ENCODE peak calls at places on chromosomes 13 and 19, in six cellular contexts. E is A549, G is IMR-90, Z is K562, W is GM12878, O is HepG2. M is an unnamed sample.

GRCh38 chr19:17530586-17530985 is 19.1 kb downstream of the PGLS start:
- DNase-seq in E (no peak), G (no peak), Z (no peak), W (no peak), O (peak), M (no peak)

GRCh38 chr19:53898680-53899341 is 10.3 kb upstream of the CACNG7 start:
- DNase-seq in E (peak), G (no peak), Z (peak), W (no peak), O (no peak), M (peak)

GRCh38 chr19:11286312-11286974 is 9.5 kb upstream of the TSPAN16 start:
- DNase-seq in E (no peak), G (peak), Z (no peak), W (no peak), O (no peak), M (no peak)

GRCh38 chr19:41310031-41310831 is at the start of gene CCDC97:
- DNase-seq in E (peak), G (peak), Z (peak), W (peak), O (peak), M (peak)

GRCh38 chr13:85170372-85170771 is 628.8 kb downstream of the SLITRK6 start:
- DNase-seq in E (no peak), G (no peak), Z (no peak), W (no peak), O (no peak), M (no peak)

GRCh38 chr19:12788682-12789097 is 2.6 kb upstream of the JUNB start:
- DNase-seq in E (peak), G (peak), Z (no peak), W (peak), O (peak), M (no peak)

GRCh38 chr19:10471909-10472308 is 31.2 kb downstream of the KEAP1 start:
- DNase-seq in E (peak), G (peak), Z (peak), W (no peak), O (peak), M (peak)

GRCh38 chr19:3801412-3802096 is 15.4 kb upstream of the MATK start:
- DNase-seq in E (no peak), G (no peak), Z (peak), W (no peak), O (no peak), M (no peak)

GRCh38 chr13:103315701-103316100 is 249.5 kb upstream of the SLC10A2 start:
- DNase-seq in E (no peak), G (no peak), Z (no peak), W (no peak), O (no peak), M (no peak)

GRCh38 chr19:23481043-23481442 is 85.8 kb upstream of the ZNF91 start:
- DNase-seq in E (no peak), G (no peak), Z (no peak), W (no peak), O (no peak), M (no peak)

GRCh38 chr19:52941941-52942370 is 18.7 kb upstream of the ZNF888 start:
- DNase-seq in E (no peak), G (peak), Z (peak), W (no peak), O (no peak), M (peak)

GRCh38 chr13:30757026-30757425 is 21.7 kb downstream of the ALOX5AP start:
- DNase-seq in E (no peak), G (no peak), Z (no peak), W (no peak), O (no peak), M (no peak)

GRCh38 chr13:99217461-99218101 is 16.9 kb downstream of the UBAC2 start:
- DNase-seq in E (no peak), G (no peak), Z (no peak), W (no peak), O (no peak), M (no peak)

GRCh38 chr13:23905766-23906165 is 8.5 kb upstream of the C1QTNF9B start:
- DNase-seq in E (no peak), G (no peak), Z (no peak), W (no peak), O (no peak), M (no peak)

GRCh38 chr19:6473652-6474051 is 7.9 kb downstream of the DENND1C start:
- DNase-seq in E (no peak), G (no peak), Z (peak), W (no peak), O (no peak), M (no peak)

GRCh38 chr19:19171821-19172532 is 1.9 kb upstream of the MEF2B start:
- DNase-seq in E (no peak), G (peak), Z (peak), W (no peak), O (peak), M (no peak)

GRCh38 chr13:40503966-40504591 is 162.4 kb downstream of the FOXO1 start:
- DNase-seq in E (peak), G (peak), Z (no peak), W (no peak), O (peak), M (no peak)

GRCh38 chr19:47072323-47072722 is 23.9 kb upstream of the TMEM160 start:
- DNase-seq in E (no peak), G (no peak), Z (no peak), W (no peak), O (no peak), M (no peak)

GRCh38 chr19:33798701-33799111 is 2.0 kb downstream of the KCTD15 start:
- DNase-seq in E (no peak), G (peak), Z (no peak), W (no peak), O (no peak), M (no peak)

GRCh38 chr13:114099191-114099590 is 33.2 kb downstream of the RASA3 start:
- DNase-seq in E (peak), G (peak), Z (peak), W (no peak), O (peak), M (peak)

GRCh38 chr19:13069415-13070369 is 33.0 kb downstream of the LYL1 start:
- DNase-seq in E (no peak), G (no peak), Z (peak), W (no peak), O (no peak), M (no peak)

GRCh38 chr13:77752512-77753069 is 55.1 kb downstream of the SLAIN1 start:
- DNase-seq in E (no peak), G (no peak), Z (no peak), W (no peak), O (no peak), M (no peak)

GRCh38 chr19:41264581-41265375 is 606 bp downstream of the HNRNPUL1 start:
- DNase-seq in E (peak), G (peak), Z (peak), W (no peak), O (peak), M (peak)

GRCh38 chr13:97372929-97373328 is 61.0 kb upstream of the RAP2A start:
- DNase-seq in E (no peak), G (no peak), Z (no peak), W (no peak), O (no peak), M (no peak)

GRCh38 chr13:113401452-113402415 is 37.8 kb upstream of the GRTP1 start:
- DNase-seq in E (no peak), G (no peak), Z (no peak), W (no peak), O (no peak), M (no peak)

GRCh38 chr13:106558527-106558926 is 9.4 kb downstream of the ARGLU1 start:
- DNase-seq in E (no peak), G (no peak), Z (no peak), W (no peak), O (no peak), M (no peak)

GRCh38 chr19:41407271-41407670 is 9.7 kb downstream of the BCKDHA start:
- DNase-seq in E (no peak), G (no peak), Z (no peak), W (no peak), O (no peak), M (no peak)

GRCh38 chr13:20609145-20609544 is 42.2 kb downstream of the IFT88 start:
- DNase-seq in E (no peak), G (peak), Z (no peak), W (no peak), O (no peak), M (no peak)

GRCh38 chr13:109155301-109155761 is 525.9 kb downstream of the MYO16 start:
- DNase-seq in E (peak), G (peak), Z (no peak), W (no peak), O (no peak), M (no peak)

GRCh38 chr13:46160474-46161066 is 21.4 kb downstream of the LCP1 start:
- DNase-seq in E (peak), G (peak), Z (peak), W (no peak), O (peak), M (peak)

GRCh38 chr19:13838071-13838942 is 38.6 kb upstream of the NANOS3 start:
- DNase-seq in E (no peak), G (no peak), Z (no peak), W (no peak), O (no peak), M (no peak)

DNA sequence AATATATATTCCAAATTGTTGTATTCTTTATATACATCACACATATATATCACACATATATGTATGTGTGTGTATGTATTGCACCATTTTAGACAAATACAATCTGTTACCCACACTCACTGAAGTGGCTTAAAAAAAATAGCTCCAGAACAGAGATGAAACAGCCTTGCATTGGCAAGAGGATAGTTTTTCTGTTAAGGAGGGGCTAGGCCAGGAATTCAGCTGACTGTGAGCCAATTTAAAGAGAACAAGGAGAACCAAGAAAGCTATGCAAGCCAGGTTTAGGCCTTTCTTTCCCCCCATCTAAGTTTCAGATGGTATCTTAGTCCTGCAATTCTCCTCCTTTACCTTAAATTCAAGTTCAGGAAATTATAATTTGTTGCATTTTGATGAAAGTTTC is 257.5 kb downstream of the MZT1 start:
- DNase-seq in E (no peak), G (no peak), Z (no peak), W (no peak), O (no peak), M (no peak)
- TF ChIP-seq BHLHE40 in E (no peak), G (no peak), Z (no peak), W (no peak), O (no peak), M (no peak)

DNA sequence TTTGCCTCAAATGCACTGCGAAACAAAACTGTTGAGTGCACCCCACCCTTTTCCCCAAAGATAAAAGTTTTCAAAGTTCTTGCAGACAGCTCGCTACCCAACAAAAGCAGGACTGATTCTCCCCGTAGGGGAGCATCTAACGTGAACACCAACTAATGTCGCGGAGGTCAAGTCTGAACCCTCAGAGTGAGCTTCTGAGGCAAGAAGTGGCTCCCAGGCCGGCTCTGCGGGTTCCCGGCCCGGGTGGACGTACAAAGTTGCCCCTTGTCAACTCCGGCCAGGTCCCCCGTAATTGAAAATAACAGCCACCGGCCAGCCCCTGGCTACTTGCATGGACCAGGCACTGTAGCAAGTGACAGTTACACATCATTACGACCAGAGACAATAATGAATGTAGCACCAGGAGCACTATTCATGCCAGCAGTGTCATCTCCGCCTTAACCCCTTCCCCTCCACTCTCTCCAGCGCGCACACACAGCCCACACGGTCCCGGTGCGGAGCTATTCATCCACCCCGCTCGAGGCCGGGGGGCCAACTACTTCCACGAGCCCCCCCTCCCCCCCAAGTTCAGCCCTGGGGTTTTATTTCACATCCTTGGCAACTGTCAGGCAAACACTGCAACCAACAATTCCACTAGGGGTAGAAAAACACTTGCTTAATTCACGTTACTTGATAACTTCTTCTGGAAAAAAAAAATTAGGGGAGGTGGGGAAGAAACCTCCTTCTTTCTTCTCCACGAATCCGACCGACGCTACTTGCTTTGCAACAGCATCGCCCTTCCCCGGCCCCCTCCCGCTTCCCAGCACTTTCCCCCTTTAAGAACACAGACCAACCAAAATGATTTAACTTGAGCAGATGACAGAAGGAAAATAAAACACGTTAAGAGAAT is 1.2 kb downstream of the KLF12 start:
- DNase-seq in E (peak), G (peak), Z (no peak), W (no peak), O (no peak), M (peak)
- TF ChIP-seq BHLHE40 in E (no peak), G (no peak), Z (no peak), W (no peak), O (no peak), M (no peak)

GRCh38 chr19:1970003-1970805 is 29.2 kb downstream of the CSNK1G2 start:
- DNase-seq in E (no peak), G (no peak), Z (no peak), W (no peak), O (no peak), M (no peak)
- TF ChIP-seq BHLHE40 in E (no peak), G (no peak), Z (no peak), W (no peak), O (no peak), M (no peak)

GRCh38 chr19:2244486-2244885 is 4.6 kb upstream of the AMH start:
- DNase-seq in E (no peak), G (no peak), Z (no peak), W (no peak), O (no peak), M (no peak)
- TF ChIP-seq BHLHE40 in E (no peak), G (no peak), Z (no peak), W (no peak), O (no peak), M (no peak)

M was measured in HEK293T.